ENCODE peak calls at places on chromosomes 16 and 17, in seven cellular contexts. S is ascending aorta, Y is fibroblast of mammary gland, O is WTC11, U is dorsolateral prefrontal cortex, E is GM13976, K is body of pancreas. W is an unnamed sample.

GRCh38 chr16:57106767-57107166 is 14.4 kb downstream of the CPNE2 start:
- DNase-seq in S (no peak), E (no peak), O (no peak), U (no peak), K (peak), Y (peak), W (no peak)

GRCh38 chr16:2429771-2430663 is 770 bp downstream of the CCNF start:
- DNase-seq in K (no peak), S (no peak), Y (no peak), U (peak), O (no peak), E (peak), W (no peak)

GRCh38 chr16:66262253-66263167 is 104.0 kb upstream of the CDH5 start:
- DNase-seq in U (no peak), Y (peak), E (no peak), O (no peak), K (no peak), S (peak), W (peak)

GRCh38 chr16:75341934-75342811 is 90.7 kb upstream of the BCAR1 start:
- DNase-seq in U (no peak), S (no peak), E (no peak), Y (peak), O (no peak), K (no peak), W (no peak)

GRCh38 chr16:50841081-50841886 is 99.4 kb downstream of the CYLD start:
- DNase-seq in S (no peak), U (no peak), E (peak), Y (no peak), K (peak), O (peak), W (peak)

GRCh38 chr16:1054660-1055556 is 17.6 kb upstream of the SSTR5 start:
- DNase-seq in E (peak), K (peak), U (peak), Y (peak), S (no peak), O (peak), W (no peak)

GRCh38 chr16:52496051-52496876 is 50.7 kb downstream of the TOX3 start:
- DNase-seq in E (no peak), U (no peak), Y (no peak), S (no peak), K (no peak), O (no peak), W (no peak)

GRCh38 chr17:72984145-72984924 is 108.2 kb downstream of the SLC39A11 start:
- DNase-seq in S (no peak), U (no peak), O (no peak), K (no peak), Y (peak), E (no peak), W (no peak)

GRCh38 chr17:39756376-39757079 is 18.8 kb downstream of the GRB7 start:
- DNase-seq in Y (no peak), S (no peak), E (no peak), U (no peak), K (no peak), O (no peak), W (no peak)

GRCh38 chr16:71645450-71645849 is 19.5 kb downstream of the MARVELD3 start:
- DNase-seq in K (peak), O (no peak), Y (peak), E (peak), S (no peak), U (no peak), W (no peak)

GRCh38 chr17:48153711-48154642 is 46.4 kb downstream of the SNX11 start:
- DNase-seq in S (no peak), O (peak), E (peak), Y (peak), U (no peak), K (peak), W (no peak)

GRCh38 chr17:48873696-48874443 is 18.7 kb upstream of the ATP5MC1 start:
- DNase-seq in U (no peak), E (no peak), O (no peak), K (no peak), Y (no peak), S (no peak), W (no peak)

GRCh38 chr17:55965051-55965450 is 188.2 kb upstream of the ANKFN1 start:
- DNase-seq in U (no peak), O (no peak), E (no peak), S (no peak), Y (no peak), K (no peak), W (no peak)
- TF ChIP-seq CTCF in U (no peak), O (no peak), E (no peak), S (no peak), Y (no peak), K (no peak), W (no peak)

GRCh38 chr16:83066881-83067280 is 440.1 kb downstream of the CDH13 start:
- DNase-seq in E (no peak), S (no peak), Y (no peak), K (no peak), U (no peak), O (no peak), W (no peak)
- TF ChIP-seq CTCF in E (no peak), S (no peak), Y (no peak), K (no peak), U (no peak), O (no peak), W (no peak)

DNA sequence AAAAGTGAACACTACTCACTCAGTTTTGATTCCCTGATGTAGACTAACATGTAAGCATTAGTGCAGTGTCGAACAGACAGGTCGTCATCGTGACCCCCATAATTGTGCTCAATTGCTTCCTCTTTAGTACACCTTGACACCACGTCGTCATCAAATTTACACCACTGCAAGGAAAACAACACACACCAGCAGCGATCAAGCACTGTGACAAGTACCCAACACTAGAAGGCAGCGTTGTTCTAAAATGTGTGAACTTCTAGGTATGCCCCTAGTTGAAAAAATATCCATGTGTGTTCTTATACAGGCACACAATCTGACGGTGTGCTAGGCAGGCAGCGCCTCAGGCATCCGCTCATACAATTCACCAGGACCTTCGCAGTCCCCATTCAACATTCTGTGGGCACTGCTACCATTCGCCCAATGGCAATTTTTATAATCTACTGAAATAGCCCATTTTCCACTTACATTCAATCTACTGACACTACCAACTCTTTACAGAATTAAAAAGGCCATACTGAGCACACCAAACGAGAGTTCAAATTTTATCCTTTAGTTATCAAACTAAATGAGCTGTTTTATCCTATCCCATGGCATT is 23.1 kb downstream of the LITAFD start:
- DNase-seq in O (no peak), Y (peak), K (no peak), U (no peak), E (no peak), S (no peak), W (no peak)
- TF ChIP-seq CTCF in O (no peak), Y (peak), K (peak), U (peak), E (peak), S (no peak), W (peak)

DNA sequence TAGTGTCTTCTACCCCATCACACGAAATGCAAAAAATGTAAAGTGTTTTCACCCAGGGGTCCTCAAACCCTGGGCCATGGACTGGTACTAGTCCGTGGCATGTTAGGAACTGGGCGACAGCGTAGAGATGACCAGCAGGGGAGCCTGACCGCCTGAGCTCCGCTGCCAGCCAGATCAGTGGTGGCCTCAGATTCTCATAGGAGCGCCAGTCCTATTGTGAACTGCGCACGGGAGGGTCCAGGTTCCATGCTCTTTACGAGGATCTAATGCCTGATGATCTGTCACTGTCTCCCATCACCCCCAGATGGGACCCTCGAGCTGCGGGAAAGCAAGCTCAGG is 4.5 kb downstream of the SCARF1 start:
- DNase-seq in K (no peak), U (no peak), E (no peak), O (no peak), S (no peak), Y (no peak), W (no peak)
- TF ChIP-seq CTCF in K (no peak), U (no peak), E (no peak), O (no peak), S (no peak), Y (no peak), W (no peak)

DNA sequence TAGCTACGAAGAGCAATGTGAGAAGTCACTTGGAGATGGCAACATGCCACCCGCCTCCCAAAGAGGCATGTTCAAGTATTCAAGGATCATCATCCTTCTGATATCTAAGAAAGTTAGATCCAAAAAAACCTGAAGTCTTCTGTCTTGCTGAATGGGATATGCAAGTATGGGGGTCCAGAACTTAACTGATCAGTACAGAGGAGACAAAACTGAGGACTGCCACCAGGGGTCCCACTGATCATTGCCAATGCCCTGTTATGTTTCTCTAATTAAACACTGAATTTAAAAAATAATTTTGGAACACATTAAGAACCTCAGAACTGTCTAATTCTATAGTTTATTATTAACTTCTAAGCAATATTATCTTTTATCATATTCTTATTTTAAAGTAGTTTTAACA is 99.7 kb downstream of the CDH8 start:
- DNase-seq in O (peak), E (no peak), Y (no peak), S (no peak), K (no peak), U (no peak), W (no peak)
- TF ChIP-seq CTCF in O (peak), E (no peak), Y (no peak), S (no peak), K (no peak), U (peak), W (peak)

DNA sequence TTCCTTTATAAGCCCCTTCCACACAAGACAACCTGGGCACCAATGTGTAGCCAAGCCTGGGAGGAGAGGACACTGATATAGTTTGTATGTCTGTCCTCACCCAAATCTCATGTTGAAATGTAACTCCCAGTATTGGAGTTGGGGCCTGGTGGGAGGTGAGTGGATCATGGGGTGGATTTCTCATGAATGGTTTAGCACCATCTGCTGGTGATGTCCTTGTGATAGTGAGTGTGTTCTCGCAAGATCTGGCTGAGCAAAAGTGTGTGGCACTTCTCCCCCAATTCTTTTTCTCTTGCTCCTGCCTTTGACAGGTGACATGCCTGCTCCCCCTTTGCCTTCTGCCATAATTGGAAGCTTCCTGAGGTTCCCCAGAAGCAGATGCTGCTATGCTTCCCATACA is 135.8 kb downstream of the USP31 start:
- DNase-seq in O (no peak), S (no peak), E (no peak), U (no peak), K (no peak), Y (peak), W (no peak)
- TF ChIP-seq CTCF in O (no peak), S (no peak), E (no peak), U (peak), K (no peak), Y (no peak), W (no peak)

GRCh38 chr17:50187741-50188520 is 13.5 kb downstream of the COL1A1 start:
- DNase-seq in K (no peak), Y (peak), O (no peak), S (no peak), U (no peak), E (no peak), W (no peak)

GRCh38 chr17:50185724-50186545 is 15.5 kb downstream of the COL1A1 start:
- DNase-seq in S (no peak), Y (peak), E (no peak), U (no peak), K (no peak), O (no peak), W (no peak)

GRCh38 chr17:50186661-50187402 is 14.6 kb downstream of the COL1A1 start:
- DNase-seq in O (no peak), E (no peak), Y (peak), S (no peak), U (no peak), K (no peak), W (no peak)

GRCh38 chr17:50188521-50189395 is 12.7 kb downstream of the COL1A1 start:
- DNase-seq in S (no peak), E (no peak), O (no peak), K (no peak), U (no peak), Y (peak), W (no peak)

DNA sequence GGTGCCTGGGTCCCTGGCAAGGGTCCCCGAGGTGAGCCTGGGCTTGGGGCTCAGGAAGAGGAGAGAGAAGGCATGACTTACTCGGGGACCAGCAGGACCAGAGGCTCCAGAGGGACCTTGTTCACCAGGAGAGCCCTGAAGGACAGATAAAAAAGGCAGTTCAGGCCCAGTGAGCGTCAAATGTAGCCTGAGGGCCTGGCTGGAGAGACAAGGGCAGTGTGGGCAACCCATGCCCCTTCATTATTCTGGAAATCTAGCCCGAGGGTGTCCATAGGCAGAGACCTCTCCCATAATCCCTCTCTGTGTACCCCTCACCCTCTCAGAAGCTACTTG is 14.1 kb downstream of the COL1A1 start:
- DNase-seq in K (no peak), E (no peak), Y (no peak), S (no peak), O (no peak), U (no peak), W (no peak)
- TF ChIP-seq CTCF in K (no peak), E (no peak), Y (no peak), S (no peak), O (no peak), U (no peak), W (no peak)

W was measured in osteocyte.